ENCODE peak calls at places on chromosomes 4 and X, in four cellular contexts. One of them, this sample, is unnamed.

GRCh38 chrX:145630806-145631435 is 186.7 kb upstream of the SLITRK2 start:
- DNase-seq in stimulated activated CD8-positive, alpha-beta memory T cell treated with anti-CD3 and anti-CD28 coated beads, Interleukin-4, amount 100 ng/mL, for 24 hours: no peak
- DNase-seq in uterus: no peak
- DNase-seq in left ventricle myocardium inferior: no peak
- DNase-seq in this sample: no peak

GRCh38 chr4:105605493-105605892 is 53.1 kb downstream of the ARHGEF38 start:
- DNase-seq in stimulated activated CD8-positive, alpha-beta memory T cell treated with anti-CD3 and anti-CD28 coated beads, Interleukin-4, amount 100 ng/mL, for 24 hours: no peak
- DNase-seq in uterus: no peak
- DNase-seq in left ventricle myocardium inferior: no peak
- DNase-seq in this sample: no peak

GRCh38 chrX:81577028-81577427 is 375.1 kb downstream of the SH3BGRL start:
- DNase-seq in stimulated activated CD8-positive, alpha-beta memory T cell treated with anti-CD3 and anti-CD28 coated beads, Interleukin-4, amount 100 ng/mL, for 24 hours: no peak
- DNase-seq in uterus: no peak
- DNase-seq in left ventricle myocardium inferior: no peak
- DNase-seq in this sample: no peak

GRCh38 chr4:105234582-105234981 is 87.9 kb downstream of the TET2 start:
- DNase-seq in stimulated activated CD8-positive, alpha-beta memory T cell treated with anti-CD3 and anti-CD28 coated beads, Interleukin-4, amount 100 ng/mL, for 24 hours: no peak
- DNase-seq in uterus: no peak
- DNase-seq in left ventricle myocardium inferior: no peak
- DNase-seq in this sample: no peak

GRCh38 chr4:53076335-53076958 is 214.3 kb downstream of the RASL11B start:
- DNase-seq in stimulated activated CD8-positive, alpha-beta memory T cell treated with anti-CD3 and anti-CD28 coated beads, Interleukin-4, amount 100 ng/mL, for 24 hours: no peak
- DNase-seq in uterus: no peak
- DNase-seq in left ventricle myocardium inferior: no peak
- DNase-seq in this sample: no peak

GRCh38 chr4:27463816-27464215 is 603.2 kb downstream of the STIM2 start:
- DNase-seq in stimulated activated CD8-positive, alpha-beta memory T cell treated with anti-CD3 and anti-CD28 coated beads, Interleukin-4, amount 100 ng/mL, for 24 hours: no peak
- DNase-seq in uterus: no peak
- DNase-seq in left ventricle myocardium inferior: no peak
- DNase-seq in this sample: no peak

GRCh38 chr4:184775854-184776555 is 42.1 kb upstream of the CENPU start:
- DNase-seq in stimulated activated CD8-positive, alpha-beta memory T cell treated with anti-CD3 and anti-CD28 coated beads, Interleukin-4, amount 100 ng/mL, for 24 hours: no peak
- DNase-seq in uterus: no peak
- DNase-seq in left ventricle myocardium inferior: peak
- DNase-seq in this sample: no peak

GRCh38 chr4:86685401-86685800 is 91.3 kb downstream of the PTPN13 start:
- DNase-seq in stimulated activated CD8-positive, alpha-beta memory T cell treated with anti-CD3 and anti-CD28 coated beads, Interleukin-4, amount 100 ng/mL, for 24 hours: no peak
- DNase-seq in uterus: no peak
- DNase-seq in left ventricle myocardium inferior: no peak
- DNase-seq in this sample: no peak

GRCh38 chrX:41664307-41665299 is 24.2 kb upstream of the GPR34 start:
- DNase-seq in stimulated activated CD8-positive, alpha-beta memory T cell treated with anti-CD3 and anti-CD28 coated beads, Interleukin-4, amount 100 ng/mL, for 24 hours: no peak
- DNase-seq in uterus: no peak
- DNase-seq in left ventricle myocardium inferior: no peak
- DNase-seq in this sample: peak

This sample was measured in GM12865.